ENCODE peak calls at places on chromosome 9, in four cellular contexts. J is HCT116; B is effector memory CD8-positive, alpha-beta T cell; A is NCI-H82. C is an unnamed sample.

GRCh38 chr9:127661342-127661741 is 45.4 kb upstream of the CFAP157 start:
- DNase-seq in J (no peak), B (no peak), A (peak), C (peak)

GRCh38 chr9:127828262-127829031 is 25.8 kb downstream of the FPGS start:
- DNase-seq in J (peak), B (no peak), A (peak), C (peak)

GRCh38 chr9:88641471-88642240 is 106.7 kb downstream of the NXNL2 start:
- DNase-seq in J (no peak), B (no peak), A (no peak), C (no peak)

GRCh38 chr9:116335392-116335791 is 181.8 kb downstream of the PAPPA start:
- DNase-seq in J (no peak), B (no peak), A (no peak), C (no peak)

GRCh38 chr9:110764006-110764405 is 95.4 kb downstream of the MUSK start:
- DNase-seq in J (no peak), B (no peak), A (no peak), C (no peak)

GRCh38 chr9:82021198-82021597 is 32.6 kb downstream of the SPATA31D1 start:
- DNase-seq in J (peak), B (no peak), A (no peak), C (no peak)

GRCh38 chr9:134301387-134302129 is 24.7 kb upstream of the RXRA start:
- DNase-seq in J (no peak), B (peak), A (no peak), C (peak)

GRCh38 chr9:79571309-79572031 is at the start of gene TLE4:
- DNase-seq in J (no peak), B (peak), A (peak), C (peak)

GRCh38 chr9:68500457-68501158 is 40.1 kb downstream of the TMEM252 start:
- DNase-seq in J (no peak), B (no peak), A (no peak), C (no peak)

GRCh38 chr9:130380920-130381469 is 63.8 kb upstream of the ASS1 start:
- DNase-seq in J (no peak), B (no peak), A (no peak), C (no peak)

GRCh38 chr9:93480728-93481324 is 27.4 kb upstream of the FAM120AOS start:
- DNase-seq in J (no peak), B (no peak), A (no peak), C (no peak)

GRCh38 chr9:105067895-105068580 is 140.1 kb upstream of the ABCA1 start:
- DNase-seq in J (no peak), B (no peak), A (no peak), C (no peak)

GRCh38 chr9:127437497-127438264 is 13.5 kb downstream of the ZNF79 start:
- DNase-seq in J (no peak), B (peak), A (no peak), C (no peak)